ENCODE peak calls at places on chromosomes 13 and 19, in seven cellular contexts. Q is stimulated activated CD8-positive, alpha-beta memory T cell treated with anti-CD3 and anti-CD28 coated beads, Interleukin-7, amount 100 ng/mL, for 48 hours; E is amygdala; H is thoracic aorta; K is nephron progenitor cell; M is cardiac fibroblast; O is AG04450. W is an unnamed sample.

GRCh38 chr19:57506163-57506562 is 6.4 kb downstream of the ZNF773 start:
- DNase-seq in M (no peak), K (no peak), H (no peak), O (no peak), Q (no peak), E (no peak), W (no peak)

GRCh38 chr19:8640402-8641004 is 10.1 kb downstream of the NFILZ start:
- DNase-seq in E (no peak), O (no peak), H (no peak), M (peak), K (no peak), Q (no peak), W (no peak)

GRCh38 chr19:15250635-15250993 is 18.4 kb upstream of the EPHX3 start:
- DNase-seq in Q (no peak), E (no peak), H (no peak), M (no peak), O (no peak), K (no peak), W (no peak)

GRCh38 chr19:14496849-14497346 is 971 bp upstream of the GIPC1 start:
- DNase-seq in M (no peak), H (no peak), Q (no peak), O (no peak), K (no peak), E (no peak), W (no peak)

GRCh38 chr19:20077791-20078463 is at the start of gene ZNF90:
- DNase-seq in M (peak), O (peak), K (peak), Q (peak), E (peak), H (peak), W (peak)

GRCh38 chr19:1361601-1362384 is 21.9 kb upstream of the NDUFS7 start:
- DNase-seq in M (peak), H (no peak), K (no peak), E (no peak), O (no peak), Q (no peak), W (peak)

GRCh38 chr19:4215807-4216206 is 13.5 kb upstream of the EBI3 start:
- DNase-seq in M (no peak), K (no peak), H (no peak), E (no peak), Q (no peak), O (no peak), W (no peak)

GRCh38 chr13:42549555-42549941 is 24.4 kb upstream of the TNFSF11 start:
- DNase-seq in K (no peak), M (no peak), E (no peak), Q (peak), O (no peak), H (no peak), W (no peak)

GRCh38 chr19:12668937-12669271 is 2.3 kb downstream of the WDR83 start:
- DNase-seq in Q (peak), M (peak), E (no peak), K (peak), H (no peak), O (peak), W (peak)

GRCh38 chr19:33661336-33661735 is 39.6 kb downstream of the CHST8 start:
- DNase-seq in K (no peak), M (no peak), E (no peak), H (no peak), O (no peak), Q (no peak), W (no peak)

GRCh38 chr13:104641309-104641708 is 1575.1 kb upstream of the SLC10A2 start:
- DNase-seq in Q (no peak), M (no peak), K (no peak), O (no peak), E (no peak), H (no peak), W (no peak)

GRCh38 chr13:25217023-25217909 is 45.2 kb upstream of the AMER2 start:
- DNase-seq in M (peak), E (no peak), Q (no peak), K (no peak), H (no peak), O (no peak), W (no peak)

GRCh38 chr19:9863759-9864158 is 28.6 kb downstream of the PIN1 start:
- DNase-seq in H (no peak), Q (no peak), K (no peak), E (no peak), M (no peak), O (no peak), W (no peak)

GRCh38 chr13:46846736-46847135 is 49.8 kb upstream of the ESD start:
- DNase-seq in Q (no peak), H (no peak), E (no peak), M (no peak), K (no peak), O (no peak), W (no peak)

GRCh38 chr13:44848956-44849748 is 140.1 kb downstream of the NUFIP1 start:
- DNase-seq in E (no peak), K (no peak), Q (no peak), H (no peak), M (no peak), O (no peak), W (no peak)